ENCODE peak calls at places on chromosomes 5 and 9, in nine cellular contexts. H is stimulated activated CD8-positive, alpha-beta memory T cell treated with anti-CD3 and anti-CD28 coated beads, Interleukin-2, amount 100 ng/mL, for 48 hours; J is AML-193; Y is coronary artery; I is activated T-cell treated with anti-CD3 and anti-CD28 coated beads, Interleukin-2, amount 50 U/mL, for 4 hours; M is sciatic nerve; K is effector CD4-positive, alpha-beta T cell; E is HT-29; W is activated CD4-positive, alpha-beta T cell treated with anti-CD3 and anti-CD28 coated beads, Interleukin-2, amount 10 ng/mL, durations not matched to agents 7 days and 5 days. T is an unnamed sample.

GRCh38 chr9:112689341-112689740 is 28.6 kb downstream of the INIP start:
- DNase-seq in H (no peak), J (no peak), Y (no peak), I (no peak), M (no peak), K (no peak), E (no peak), W (no peak), T (no peak)

GRCh38 chr5:171367424-171368370 is 20.0 kb upstream of the NPM1 start:
- DNase-seq in H (no peak), J (peak), Y (no peak), I (no peak), M (no peak), K (no peak), E (no peak), W (no peak), T (no peak)

GRCh38 chr5:141245250-141245717 is at the start of gene PCDHB15:
- DNase-seq in H (no peak), J (no peak), Y (no peak), I (no peak), M (no peak), K (no peak), E (no peak), W (no peak), T (no peak)

GRCh38 chr5:175378444-175379028 is 65.4 kb downstream of the DRD1 start:
- DNase-seq in H (no peak), J (no peak), Y (no peak), I (no peak), M (no peak), K (no peak), E (peak), W (no peak), T (no peak)

GRCh38 chr5:147743686-147744332 is 38.7 kb downstream of the JAKMIP2 start:
- DNase-seq in H (no peak), J (no peak), Y (no peak), I (no peak), M (no peak), K (no peak), E (no peak), W (no peak), T (no peak)

GRCh38 chr5:88677502-88677901 is 205.5 kb downstream of the MEF2C start:
- DNase-seq in H (no peak), J (no peak), Y (no peak), I (no peak), M (no peak), K (no peak), E (no peak), W (no peak), T (no peak)

GRCh38 chr5:75574791-75575190 is 36.5 kb upstream of the ANKDD1B start:
- DNase-seq in H (no peak), J (no peak), Y (no peak), I (no peak), M (no peak), K (no peak), E (no peak), W (no peak), T (no peak)

GRCh38 chr5:174576042-174576441 is 148.3 kb upstream of the MSX2 start:
- DNase-seq in H (no peak), J (no peak), Y (peak), I (no peak), M (no peak), K (no peak), E (no peak), W (no peak), T (no peak)

GRCh38 chr9:2126331-2126789 is 111.2 kb downstream of the SMARCA2 start:
- DNase-seq in H (no peak), J (no peak), Y (no peak), I (no peak), M (no peak), K (no peak), E (no peak), W (no peak), T (no peak)

GRCh38 chr9:13485068-13485596 is 205.6 kb upstream of the MPDZ start:
- DNase-seq in H (no peak), J (no peak), Y (peak), I (no peak), M (peak), K (no peak), E (no peak), W (no peak), T (no peak)

T was measured in esophagus muscularis mucosa.